ENCODE peak calls at places on chromosomes 4 and X, in ten cellular contexts. J is K562, H is ovary, I is A549, B is transverse colon, U is sigmoid colon, Q is stomach, X is suprapubic skin, A is esophagus muscularis mucosa, M is HepG2. C is an unnamed sample.

GRCh38 chr4:2484993-2485392 is 16.1 kb downstream of the RNF4 start:
- DNase-seq in J (peak; percentile 27), H (peak; percentile 49), I (no peak), B (peak; percentile 85), U (peak; percentile 88), Q (peak; percentile 85), X (peak; percentile 75), A (peak; percentile 94), M (no peak), C (peak; percentile 61)

GRCh38 chr4:172892300-172892699 is 276.3 kb upstream of the GALNT7 start:
- DNase-seq in J (peak; percentile 45), H (no peak), I (peak; percentile 35), B (no peak), U (no peak), Q (no peak), X (no peak), A (no peak), M (no peak), C (no peak)

GRCh38 chrX:48854898-48855297 is 19.5 kb upstream of the PCSK1N start:
- DNase-seq in J (peak; percentile 42), H (no peak), I (peak; percentile 29), B (no peak), U (no peak), Q (no peak), X (no peak), A (no peak), M (peak; percentile 25), C (no peak)

GRCh38 chr4:101730291-101731117 is 60.0 kb upstream of the BANK1 start:
- DNase-seq in J (peak; percentile 37), H (peak; percentile 40), I (peak; percentile 78), B (peak; percentile 69), U (peak; percentile 79), Q (peak; percentile 68), X (peak; percentile 62), A (no peak), M (peak; percentile 54), C (peak; percentile 72)

GRCh38 chr4:173169428-173170209 is 1.0 kb downstream of the GALNT7 start:
- DNase-seq in J (peak; percentile 74), H (peak; percentile 81), I (peak; percentile 65), B (peak; percentile 62), U (peak; percentile 80), Q (peak; percentile 56), X (peak; percentile 76), A (peak; percentile 91), M (no peak), C (peak; percentile 34)

GRCh38 chrX:134676440-134676839 is 18.2 kb upstream of the PLAC1 start:
- DNase-seq in J (no peak), H (no peak), I (peak; percentile 71), B (no peak), U (no peak), Q (no peak), X (no peak), A (no peak), M (no peak), C (no peak)

GRCh38 chrX:94515009-94515408 is 841.0 kb downstream of the FAM133A start:
- DNase-seq in J (no peak), H (no peak), I (no peak), B (no peak), U (no peak), Q (no peak), X (no peak), A (no peak), M (no peak), C (no peak)

GRCh38 chrX:48509619-48510018 is 827 bp downstream of the PORCN start:
- DNase-seq in J (no peak), H (no peak), I (no peak), B (no peak), U (no peak), Q (no peak), X (no peak), A (no peak), M (no peak), C (no peak)

GRCh38 chrX:154714925-154715324 is 36.0 kb downstream of the GAB3 start:
- DNase-seq in J (peak; percentile 71), H (no peak), I (peak; percentile 45), B (peak; percentile 33), U (no peak), Q (no peak), X (no peak), A (no peak), M (peak; percentile 12), C (no peak)

GRCh38 chr4:71360844-71361243 is 22.0 kb downstream of the SLC4A4 start:
- DNase-seq in J (no peak), H (no peak), I (no peak), B (no peak), U (no peak), Q (no peak), X (no peak), A (no peak), M (no peak), C (no peak)

GRCh38 chrX:16479206-16479869 is 170.6 kb upstream of the S100G start:
- DNase-seq in J (no peak), H (no peak), I (peak; percentile 9), B (no peak), U (no peak), Q (no peak), X (no peak), A (no peak), M (peak; percentile 20), C (no peak)

DNA sequence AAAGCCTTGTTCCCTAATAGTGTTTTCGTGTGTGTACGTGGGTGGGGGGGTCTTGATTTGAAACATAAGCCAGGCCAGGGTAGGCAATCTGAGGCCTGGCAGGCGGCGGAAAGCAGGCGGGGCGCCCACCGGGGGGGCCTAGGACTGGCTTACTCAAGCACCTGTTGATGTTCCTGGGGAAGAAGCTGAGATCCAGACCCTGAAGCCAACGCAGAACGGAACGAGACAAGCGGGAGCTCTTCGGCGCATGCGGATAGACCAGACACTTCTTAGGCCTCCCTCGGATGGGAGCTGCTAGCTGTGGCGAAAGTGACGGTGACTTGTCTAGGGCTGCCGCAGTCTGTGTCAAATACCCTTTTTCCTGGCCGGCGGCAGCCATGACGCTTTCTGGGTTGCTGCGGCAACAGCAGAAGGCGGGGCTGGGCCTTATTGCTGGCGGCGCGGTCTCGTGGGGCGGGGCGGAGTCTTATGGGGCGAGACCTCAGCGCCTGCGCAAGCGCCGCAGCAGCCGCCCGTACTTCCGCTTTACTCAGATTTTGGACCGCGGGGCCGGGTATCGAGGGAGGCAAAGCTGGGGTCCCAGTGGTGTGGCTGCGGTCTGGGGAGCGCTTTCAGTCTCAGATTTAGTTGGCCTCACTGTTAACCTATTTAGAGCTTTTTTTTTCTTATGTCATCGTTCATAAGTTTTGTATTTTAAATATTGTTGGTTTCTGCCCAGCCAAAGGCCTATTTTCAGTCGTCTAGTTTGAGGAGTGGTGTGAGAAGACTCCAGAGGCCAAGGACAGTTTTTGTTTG is at the start of gene SPATA4:
- DNase-seq in J (peak; percentile 92), H (peak; percentile 95), I (peak; percentile 90), B (peak; percentile 95), U (peak; percentile 97), Q (peak; percentile 95), X (peak; percentile 94), A (peak; percentile 96), M (peak; percentile 65), C (peak; percentile 90)
- TF ChIP-seq POLR2A in J (peak; percentile 69), H (no peak), I (peak; percentile 46), B (peak; percentile 43), U (peak; percentile 52), Q (no peak), X (no peak), A (no peak), M (no peak), C (peak; percentile 55)

DNA sequence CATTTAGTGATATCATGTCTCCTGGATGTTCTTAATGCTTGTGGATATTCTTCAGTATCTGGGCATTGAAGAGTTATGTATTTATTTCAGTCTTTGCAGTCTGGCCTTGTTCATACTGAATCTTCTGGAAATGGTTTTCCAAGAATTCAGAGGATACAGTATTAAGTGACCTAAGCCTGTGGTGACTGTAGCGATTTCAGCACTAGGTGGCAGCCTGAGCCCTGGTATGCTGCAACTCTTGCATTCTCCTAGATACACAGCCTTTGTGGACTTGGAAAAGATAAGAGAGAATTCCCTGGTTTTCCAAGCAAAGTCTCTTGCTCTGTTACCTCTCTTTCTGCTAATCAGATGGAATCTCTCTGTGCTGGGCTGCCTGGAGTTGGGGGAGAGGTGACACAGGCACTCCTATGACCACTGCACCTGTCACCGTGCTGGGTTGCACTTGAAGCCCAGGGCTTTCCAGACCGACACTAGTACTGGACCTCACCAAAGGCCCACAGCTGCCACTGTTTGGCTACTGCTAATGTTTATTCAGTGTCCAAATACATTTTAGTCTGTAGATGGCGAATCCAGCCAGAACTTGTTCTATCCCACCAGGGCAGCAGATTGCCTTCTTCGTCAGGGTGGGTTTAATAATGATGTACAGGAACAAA is 19.3 kb upstream of the SPIN2A start:
- DNase-seq in J (peak; percentile 49), H (no peak), I (peak; percentile 51), B (peak; percentile 53), U (no peak), Q (peak; percentile 37), X (no peak), A (no peak), M (peak; percentile 50), C (no peak)
- TF ChIP-seq EP300 in J (no peak), H (no peak), I (no peak), B (no peak), U (no peak), Q (no peak), X (no peak), A (no peak), M (no peak), C (no peak)

DNA sequence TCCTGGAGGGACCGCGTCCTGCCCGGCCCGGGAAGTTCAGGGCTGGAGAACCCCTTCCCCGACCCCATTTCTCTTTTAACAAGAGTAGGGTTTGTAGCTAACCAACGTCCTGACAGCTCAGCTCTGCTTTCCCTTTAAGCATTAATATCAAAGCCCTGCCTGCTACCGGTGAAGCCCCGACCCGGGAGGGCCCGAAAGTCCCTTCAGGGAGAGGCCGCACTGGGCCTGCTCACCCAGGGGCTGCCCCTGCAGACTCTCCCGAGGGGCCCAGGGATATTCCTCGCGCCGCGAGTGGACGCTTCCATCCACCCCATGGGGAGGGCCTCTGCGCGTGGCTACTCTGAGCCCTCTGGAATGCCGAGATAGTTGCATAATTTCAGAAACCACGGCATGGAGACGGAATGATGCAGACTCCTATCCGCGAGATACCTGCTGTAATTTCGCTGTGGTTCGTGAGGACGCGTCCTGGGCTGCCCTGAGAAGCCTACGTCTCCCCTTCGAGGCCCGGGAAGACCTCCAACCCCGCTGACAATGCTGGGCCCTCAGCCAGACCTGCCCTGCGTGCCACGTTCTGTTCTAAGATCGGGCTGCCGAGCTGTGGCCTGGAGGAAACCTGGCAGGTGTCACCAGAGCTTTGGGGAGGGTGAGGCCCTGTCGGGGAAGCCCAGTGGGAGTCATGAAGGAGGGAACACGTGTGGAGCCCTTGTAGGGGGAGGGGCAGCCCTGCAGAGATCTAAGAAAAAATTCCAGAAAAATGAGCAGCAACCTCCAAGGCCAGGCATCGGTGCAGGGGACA is 999 bp upstream of the CTBP1 start:
- DNase-seq in J (peak; percentile 28), H (peak; percentile 68), I (no peak), B (peak; percentile 50), U (peak; percentile 82), Q (no peak), X (peak; percentile 77), A (no peak), M (peak; percentile 40), C (no peak)
- H3K27ac ChIP-seq in J (peak overlapping the region; percentile 84), H (peak overlapping the region; percentile 76), I (peak overlapping the region; percentile 97), B (peak overlapping the region; percentile 97), U (peak overlapping the region; percentile 88), Q (peak overlapping the region; percentile 97), X (peak overlapping the region; percentile 97), A (peak overlapping the region; percentile 95), M (peak overlapping the region; percentile 84), C (peak overlapping the region; percentile 93)

GRCh38 chrX:136768469-136769084 is 12.2 kb downstream of the ARHGEF6 start:
- DNase-seq in J (peak; percentile 87), H (peak; percentile 44), I (no peak), B (peak; percentile 37), U (peak; percentile 73), Q (no peak), X (peak; percentile 68), A (no peak), M (no peak), C (peak; percentile 32)
- TF ChIP-seq POLR2A in J (peak; percentile 44), H (no peak), I (no peak), B (no peak), U (no peak), Q (no peak), X (no peak), A (no peak), M (no peak), C (no peak)

C was measured in tibial nerve.